ENCODE peak calls at places on chromosomes 4 and X, in eight cellular contexts. I is retinal pigment epithelial cell, K is cardiac muscle cell, S is endothelial cell, T is lower leg skin, L is GM13977, Q is choroid plexus epithelial cell, N is gastrocnemius medialis. U is an unnamed sample.
A peak's percentile ranks its signal among the peaks of the same experiment; 100 is the strongest.

GRCh38 chr4:10098770-10099139 is 17.8 kb downstream of the WDR1 start:
- DNase-seq in I (no peak), K (peak; percentile 44), S (no peak), T (no peak), L (no peak), Q (peak; percentile 82), N (peak; percentile 70), U (no peak)

GRCh38 chr4:8157496-8157895 is 1.1 kb downstream of the ABLIM2 start:
- DNase-seq in I (no peak), K (peak; percentile 47), S (no peak), T (no peak), L (no peak), Q (no peak), N (peak; percentile 69), U (no peak)

GRCh38 chr4:5824227-5824626 is 68.7 kb downstream of the CRMP1 start:
- DNase-seq in I (no peak), K (peak; percentile 20), S (no peak), T (no peak), L (no peak), Q (no peak), N (no peak), U (no peak)

GRCh38 chrX:40283981-40284380 is 186.2 kb upstream of the BCOR start:
- DNase-seq in I (no peak), K (no peak), S (no peak), T (no peak), L (no peak), Q (no peak), N (no peak), U (no peak)

GRCh38 chr4:63221477-63221876 is 1187.8 kb downstream of the TECRL start:
- DNase-seq in I (no peak), K (no peak), S (no peak), T (no peak), L (no peak), Q (no peak), N (no peak), U (no peak)

GRCh38 chr4:146245246-146245645 is 30.9 kb downstream of the REELD1 start:
- DNase-seq in I (no peak), K (no peak), S (no peak), T (no peak), L (no peak), Q (no peak), N (no peak), U (no peak)

GRCh38 chr4:65007841-65008439 is 598.7 kb upstream of the TECRL start:
- DNase-seq in I (peak; percentile 24), K (peak; percentile 42), S (peak; percentile 40), T (no peak), L (peak; percentile 15), Q (peak; percentile 65), N (no peak), U (no peak)

GRCh38 chr4:8171941-8172924 is 13.6 kb upstream of the ABLIM2 start:
- DNase-seq in I (no peak), K (no peak), S (no peak), T (no peak), L (peak; percentile 78), Q (peak; percentile 79), N (no peak), U (no peak)

GRCh38 chrX:150486011-150486410 is 82.4 kb upstream of the MTM1 start:
- DNase-seq in I (no peak), K (peak; percentile 69), S (peak; percentile 45), T (no peak), L (no peak), Q (peak; percentile 74), N (peak; percentile 46), U (no peak)

GRCh38 chr4:76729991-76730390 is 168.0 kb downstream of the SOWAHB start:
- DNase-seq in I (no peak), K (no peak), S (no peak), T (no peak), L (no peak), Q (peak; percentile 53), N (no peak), U (no peak)

GRCh38 chr4:45442466-45442865 is 681.4 kb downstream of the GABRG1 start:
- DNase-seq in I (no peak), K (peak; percentile 33), S (no peak), T (no peak), L (no peak), Q (peak; percentile 43), N (no peak), U (no peak)
- TF ChIP-seq CTCF in I (peak; percentile 62), K (peak; percentile 50), S (no peak), T (no peak), L (peak; percentile 37), Q (peak; percentile 55), N (no peak), U (no peak)

GRCh38 chr4:169286562-169287301 is 16.0 kb upstream of the SH3RF1 start:
- DNase-seq in I (no peak), K (peak; percentile 14), S (no peak), T (no peak), L (no peak), Q (no peak), N (no peak), U (no peak)
- TF ChIP-seq CTCF in I (peak; percentile 25), K (no peak), S (peak; percentile 21), T (no peak), L (no peak), Q (no peak), N (no peak), U (no peak)

GRCh38 chr4:159290321-159291030 is 187.6 kb downstream of the RAPGEF2 start:
- DNase-seq in I (peak; percentile 46), K (no peak), S (no peak), T (no peak), L (no peak), Q (peak; percentile 52), N (no peak), U (no peak)

GRCh38 chr4:159291176-159291575 is 188.3 kb downstream of the RAPGEF2 start:
- DNase-seq in I (no peak), K (no peak), S (no peak), T (no peak), L (no peak), Q (no peak), N (no peak), U (no peak)

GRCh38 chr4:159296061-159296460 is 193.2 kb downstream of the RAPGEF2 start:
- DNase-seq in I (no peak), K (no peak), S (no peak), T (no peak), L (no peak), Q (peak; percentile 58), N (no peak), U (no peak)

GRCh38 chr4:159289682-159290081 is 186.8 kb downstream of the RAPGEF2 start:
- DNase-seq in I (no peak), K (no peak), S (no peak), T (no peak), L (no peak), Q (no peak), N (no peak), U (no peak)

GRCh38 chr4:159292137-159292896 is 189.4 kb downstream of the RAPGEF2 start:
- DNase-seq in I (no peak), K (no peak), S (no peak), T (no peak), L (no peak), Q (peak; percentile 40), N (no peak), U (no peak)
- TF ChIP-seq CTCF in I (peak; percentile 19), K (no peak), S (no peak), T (no peak), L (no peak), Q (peak; percentile 21), N (no peak), U (no peak)

GRCh38 chr4:683247-683897 is 5.6 kb downstream of the SLC49A3 start:
- DNase-seq in I (no peak), K (no peak), S (no peak), T (no peak), L (no peak), Q (no peak), N (no peak), U (no peak)

GRCh38 chr4:680565-680930 is 6.2 kb downstream of the MYL5 start:
- DNase-seq in I (no peak), K (no peak), S (no peak), T (no peak), L (peak; percentile 71), Q (no peak), N (no peak), U (no peak)

GRCh38 chr4:682490-683172 is 6.3 kb downstream of the SLC49A3 start:
- DNase-seq in I (no peak), K (no peak), S (no peak), T (no peak), L (no peak), Q (no peak), N (no peak), U (no peak)

GRCh38 chr4:680931-681645 is 6.7 kb downstream of the MYL5 start:
- DNase-seq in I (no peak), K (peak; percentile 53), S (peak; percentile 57), T (no peak), L (peak; percentile 85), Q (peak; percentile 44), N (peak; percentile 51), U (no peak)

DNA sequence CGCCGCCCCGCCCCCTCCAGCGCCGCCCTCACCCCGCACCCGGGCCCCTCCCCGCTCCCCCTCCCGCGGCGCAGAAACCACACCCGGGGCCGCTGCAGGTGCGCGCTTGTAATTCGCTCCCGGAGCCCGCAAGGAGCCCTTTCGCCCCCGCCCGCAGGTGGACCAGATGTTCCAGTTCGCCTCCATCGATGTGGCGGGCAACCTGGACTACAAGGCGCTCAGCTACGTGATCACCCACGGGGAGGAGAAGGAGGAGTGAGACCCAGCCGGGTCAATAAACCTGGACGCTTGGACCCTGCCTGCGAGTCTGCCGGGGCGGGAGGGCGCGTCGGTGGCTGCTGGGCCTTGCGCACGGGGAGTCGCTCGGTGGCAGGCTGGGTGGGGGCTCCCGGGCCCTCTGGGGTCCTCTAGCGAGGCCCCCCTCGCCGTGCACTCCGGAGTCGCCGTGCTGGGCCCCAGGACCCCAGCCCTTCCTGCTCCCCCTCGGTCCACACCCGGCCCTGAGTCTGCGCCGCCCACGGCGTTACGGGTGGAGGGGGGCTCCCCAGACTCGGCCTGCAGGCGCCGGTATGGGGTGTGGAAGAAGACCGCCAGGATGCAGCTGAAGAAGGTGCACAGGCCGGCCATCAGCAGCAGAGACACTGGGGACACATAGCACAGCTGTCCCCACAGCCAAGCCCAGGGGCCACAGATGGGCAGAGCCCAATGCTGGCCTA is 7.1 kb downstream of the SLC49A3 start:
- DNase-seq in I (no peak), K (no peak), S (no peak), T (no peak), L (peak; percentile 85), Q (no peak), N (no peak), U (no peak)
- TF ChIP-seq CTCF in I (no peak), K (no peak), S (no peak), T (no peak), L (no peak), Q (no peak), N (no peak), U (no peak)

DNA sequence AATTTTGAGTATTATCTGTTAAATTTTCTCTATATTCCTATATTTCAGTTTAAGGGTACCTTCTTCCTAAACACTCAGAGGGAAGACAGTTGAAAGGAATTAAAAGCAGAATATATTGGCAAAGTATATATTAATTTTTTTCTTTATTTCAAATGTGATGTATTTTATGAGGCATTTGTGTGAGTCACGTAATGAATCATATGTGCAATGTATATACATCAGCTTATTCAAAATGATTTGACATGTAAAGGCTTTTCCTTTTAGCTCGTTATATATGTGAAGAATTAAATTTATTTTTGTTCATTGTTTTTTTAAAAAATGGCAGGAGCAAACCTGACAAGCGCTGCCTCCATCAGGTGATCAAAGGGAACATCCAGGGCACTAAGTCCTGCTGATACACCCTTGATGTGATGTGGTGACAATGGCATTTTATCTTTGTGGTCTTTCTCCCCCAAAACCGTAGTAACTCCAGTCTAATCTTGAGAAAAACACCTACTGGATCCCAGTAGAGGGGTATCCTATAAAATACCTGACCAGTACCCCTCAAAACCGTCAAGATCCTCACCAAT is 8.9 kb downstream of the WWC2 start:
- DNase-seq in I (no peak), K (no peak), S (no peak), T (no peak), L (no peak), Q (no peak), N (no peak), U (no peak)
- TF ChIP-seq CTCF in I (no peak), K (no peak), S (no peak), T (no peak), L (no peak), Q (no peak), N (no peak), U (no peak)

U was measured in omental fat pad.